ENCODE peak calls at places on chromosomes 13 and 19, in nine cellular contexts. D is choroid plexus epithelial cell; Z is CD8-positive, alpha-beta memory T cell; M is GM12865; T is foreskin fibroblast; S is A673; H is cardiac fibroblast; K is mucosa of descending colon; P is cardiac muscle cell. A is an unnamed sample.

GRCh38 chr13:70874646-70875045 is 766.4 kb upstream of the KLHL1 start:
- DNase-seq in D (no peak), Z (no peak), M (no peak), T (no peak), S (no peak), H (no peak), K (no peak), P (no peak), A (no peak)

GRCh38 chr19:41616785-41617621 is 9.9 kb downstream of the CEACAM4 start:
- DNase-seq in D (peak), Z (no peak), M (no peak), T (peak), S (peak), H (peak), K (no peak), P (peak), A (no peak)

GRCh38 chr19:16198363-16198636 is 589 bp downstream of the AP1M1 start:
- DNase-seq in D (no peak), Z (no peak), M (no peak), T (no peak), S (no peak), H (no peak), K (peak), P (no peak), A (no peak)

GRCh38 chr13:87147076-87147475 is 524.1 kb upstream of the SLITRK5 start:
- DNase-seq in D (peak), Z (no peak), M (no peak), T (no peak), S (no peak), H (no peak), K (no peak), P (no peak), A (no peak)

GRCh38 chr13:111006508-111007031 is 91.7 kb upstream of the ANKRD10 start:
- DNase-seq in D (peak), Z (no peak), M (no peak), T (peak), S (peak), H (peak), K (peak), P (no peak), A (peak)

GRCh38 chr19:49073514-49074378 is 1.2 kb upstream of the KCNA7 start:
- DNase-seq in D (no peak), Z (no peak), M (no peak), T (no peak), S (peak), H (no peak), K (no peak), P (peak), A (no peak)

GRCh38 chr13:31012285-31013024 is 80.0 kb downstream of the TEX26 start:
- DNase-seq in D (peak), Z (no peak), M (peak), T (peak), S (peak), H (peak), K (no peak), P (peak), A (no peak)

GRCh38 chr19:19531951-19532805 is 3.5 kb downstream of the YJEFN3 start:
- DNase-seq in D (peak), Z (peak), M (peak), T (peak), S (peak), H (peak), K (peak), P (peak), A (peak)

GRCh38 chr19:50311723-50312635 is 17.2 kb downstream of the KCNC3 start:
- DNase-seq in D (no peak), Z (no peak), M (no peak), T (no peak), S (peak), H (no peak), K (peak), P (peak), A (no peak)

GRCh38 chr19:2540646-2541454 is 64.9 kb downstream of the GADD45B start:
- DNase-seq in D (peak), Z (no peak), M (no peak), T (peak), S (peak), H (peak), K (peak), P (peak), A (no peak)

GRCh38 chr13:113782472-113782871 is 23.4 kb downstream of the TMEM255B start:
- DNase-seq in D (no peak), Z (no peak), M (no peak), T (no peak), S (no peak), H (no peak), K (no peak), P (no peak), A (no peak)

GRCh38 chr13:74040200-74040599 is 94.0 kb downstream of the KLF12 start:
- DNase-seq in D (peak), Z (peak), M (peak), T (peak), S (peak), H (peak), K (no peak), P (peak), A (no peak)

GRCh38 chr13:102587916-102588315 is 8.9 kb upstream of the TPP2 start:
- DNase-seq in D (no peak), Z (no peak), M (no peak), T (no peak), S (no peak), H (no peak), K (no peak), P (no peak), A (no peak)

GRCh38 chr13:24923305-24923640 is 159.3 kb downstream of the RNF17 start:
- DNase-seq in D (peak), Z (no peak), M (peak), T (peak), S (no peak), H (peak), K (no peak), P (no peak), A (no peak)

GRCh38 chr19:6509118-6509971 is 7.2 kb upstream of the TUBB4A start:
- DNase-seq in D (no peak), Z (no peak), M (no peak), T (no peak), S (no peak), H (no peak), K (no peak), P (no peak), A (peak)

GRCh38 chr19:14337510-14337909 is 43.7 kb upstream of the ADGRE5 start:
- DNase-seq in D (peak), Z (peak), M (peak), T (peak), S (peak), H (no peak), K (peak), P (no peak), A (no peak)

DNA sequence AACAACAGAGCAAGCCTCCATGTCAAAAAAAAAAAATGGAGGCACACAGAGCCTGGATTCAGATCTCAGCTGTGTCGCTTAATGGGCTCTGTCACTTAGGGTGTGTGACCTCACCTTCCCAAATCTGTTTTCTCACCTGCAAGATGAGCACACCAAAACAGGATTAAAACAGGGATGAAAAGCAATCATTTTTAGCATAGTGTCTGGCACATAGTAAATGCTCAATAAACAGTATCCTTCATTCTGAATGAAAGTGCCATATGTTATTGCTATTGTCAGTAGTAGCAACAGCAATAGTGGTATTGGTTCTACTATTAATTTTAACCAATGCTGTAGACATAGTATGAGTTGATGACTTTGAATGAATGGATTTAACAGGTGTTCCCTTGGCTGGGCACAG is 23.3 kb downstream of the SAMD4B start:
- DNase-seq in D (no peak), Z (no peak), M (no peak), T (no peak), S (no peak), H (no peak), K (no peak), P (no peak), A (no peak)
- H3K4me3 ChIP-seq in D (no peak), Z (no peak), M (no peak), T (no peak), S (no peak), H (no peak), K (no peak), P (no peak), A (no peak)

GRCh38 chr13:21016487-21016886 is 44.9 kb downstream of the LATS2 start:
- DNase-seq in D (peak), Z (no peak), M (no peak), T (no peak), S (no peak), H (no peak), K (no peak), P (no peak), A (no peak)
- H3K4me3 ChIP-seq in D (no peak), Z (no peak), M (no peak), T (no peak), S (peak), H (no peak), K (no peak), P (no peak), A (no peak)

GRCh38 chr13:46103037-46103436 is 1.8 kb downstream of the CPB2 start:
- DNase-seq in D (no peak), Z (no peak), M (no peak), T (no peak), S (no peak), H (no peak), K (no peak), P (no peak), A (no peak)

GRCh38 chr13:46106839-46107371 is 2.1 kb upstream of the CPB2 start:
- DNase-seq in D (no peak), Z (no peak), M (no peak), T (no peak), S (peak), H (no peak), K (no peak), P (no peak), A (no peak)

GRCh38 chr13:46101488-46102289 is 3.1 kb downstream of the CPB2 start:
- DNase-seq in D (no peak), Z (no peak), M (peak), T (no peak), S (peak), H (no peak), K (no peak), P (no peak), A (no peak)

GRCh38 chr13:46101002-46101401 is 3.8 kb downstream of the CPB2 start:
- DNase-seq in D (no peak), Z (no peak), M (no peak), T (no peak), S (no peak), H (no peak), K (no peak), P (no peak), A (no peak)

DNA sequence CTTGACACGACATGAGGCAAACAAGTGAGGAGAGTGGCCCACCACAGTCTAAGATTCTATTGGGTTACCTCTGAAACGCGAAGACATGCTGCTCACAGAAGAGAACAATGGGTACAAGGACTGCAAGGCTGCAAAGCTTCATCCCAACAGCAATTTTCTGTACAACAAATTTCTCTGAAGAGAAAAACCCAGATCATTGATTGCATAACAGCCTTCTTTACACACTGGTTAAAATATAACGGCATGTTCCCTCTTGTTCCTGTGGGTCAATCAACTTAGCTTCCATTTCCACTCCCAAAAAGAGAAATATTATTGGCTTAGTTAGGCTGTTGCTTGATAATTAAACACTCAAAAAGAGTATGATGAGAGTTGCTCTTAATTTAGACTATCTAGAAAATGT is at the start of gene CPB2:
- DNase-seq in D (no peak), Z (no peak), M (no peak), T (no peak), S (no peak), H (no peak), K (no peak), P (no peak), A (no peak)
- H3K4me3 ChIP-seq in D (no peak), Z (no peak), M (no peak), T (no peak), S (no peak), H (no peak), K (no peak), P (no peak), A (no peak)

DNA sequence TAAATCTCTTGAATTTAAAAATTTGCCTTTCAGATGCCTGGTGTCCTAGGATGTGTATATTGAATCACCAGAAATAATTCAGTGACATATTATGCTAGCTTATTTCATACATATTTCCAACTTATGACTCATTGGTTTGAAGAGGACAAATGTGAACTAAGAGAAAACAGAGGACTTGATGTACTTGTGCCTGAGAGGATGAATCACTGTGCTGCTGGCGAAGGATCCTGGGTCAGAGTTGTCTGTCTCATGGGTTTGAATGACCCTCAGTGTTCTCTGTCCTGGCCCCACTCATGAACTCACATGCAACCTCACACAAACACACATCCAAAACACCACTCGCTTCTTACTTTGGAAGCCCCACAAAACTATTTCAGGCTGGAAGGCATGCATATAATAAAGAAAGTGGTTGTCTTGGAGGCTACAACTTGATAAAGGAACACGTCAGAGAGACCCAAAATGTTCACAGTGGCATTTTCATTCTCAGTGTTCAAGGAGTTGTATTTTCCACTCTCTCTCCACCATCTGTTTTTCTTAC is 129.0 kb upstream of the SPRY2 start:
- DNase-seq in D (peak), Z (no peak), M (no peak), T (peak), S (peak), H (peak), K (peak), P (no peak), A (no peak)
- H3K4me3 ChIP-seq in D (no peak), Z (no peak), M (no peak), T (no peak), S (no peak), H (no peak), K (no peak), P (no peak), A (no peak)

DNA sequence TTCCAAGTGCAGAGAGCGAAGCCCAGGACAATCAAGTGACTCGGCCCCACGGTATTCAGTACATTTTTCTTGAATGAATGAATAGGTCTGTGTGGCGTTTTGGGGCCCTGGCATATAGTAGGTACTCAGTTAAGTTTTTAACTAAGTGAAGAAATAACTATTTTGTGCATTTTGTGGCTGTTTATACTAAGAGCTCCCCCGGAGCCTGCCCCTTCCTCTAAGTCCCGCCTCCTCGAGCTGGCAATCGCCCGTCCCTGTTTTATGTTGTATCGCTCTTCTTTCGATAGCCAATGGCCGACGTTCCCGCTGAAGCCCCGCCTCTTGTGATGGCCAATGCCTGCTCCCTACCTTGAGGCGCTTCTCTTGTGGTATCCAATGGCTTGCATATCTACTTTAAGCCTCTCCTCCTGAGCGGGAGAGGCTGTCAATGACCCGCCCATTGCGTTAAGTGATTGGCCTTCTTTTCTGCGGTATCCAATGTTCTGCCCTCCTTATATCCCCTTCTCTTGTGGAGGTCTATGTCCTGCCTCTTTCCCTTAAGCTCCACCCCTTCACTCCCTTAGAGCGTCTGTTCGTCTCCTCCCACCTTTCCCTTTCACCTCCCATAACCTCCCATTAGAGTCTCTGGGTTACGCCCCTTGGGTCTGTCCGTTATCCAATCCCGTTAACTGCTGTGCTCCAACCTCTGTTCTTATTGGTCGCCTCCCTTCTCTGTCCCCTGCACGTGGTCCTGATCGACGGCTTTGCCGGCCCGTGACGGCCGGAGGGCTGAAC is 510 bp upstream of the HDGFL2 start:
- DNase-seq in D (peak), Z (peak), M (peak), T (peak), S (peak), H (peak), K (peak), P (peak), A (peak)
- H3K4me3 ChIP-seq in D (peak), Z (peak), M (peak), T (peak), S (peak), H (peak), K (peak), P (peak), A (peak)

GRCh38 chr19:51394045-51394836 is 3.9 kb upstream of the C19orf84 start:
- DNase-seq in D (peak), Z (peak), M (peak), T (peak), S (peak), H (peak), K (peak), P (peak), A (peak)

GRCh38 chr19:51386882-51387520 is 773 bp downstream of the LIM2 start:
- DNase-seq in D (no peak), Z (no peak), M (no peak), T (no peak), S (no peak), H (no peak), K (no peak), P (no peak), A (peak)

GRCh38 chr19:51389143-51389542 is 1.2 kb downstream of the C19orf84 start:
- DNase-seq in D (no peak), Z (no peak), M (no peak), T (no peak), S (no peak), H (no peak), K (no peak), P (no peak), A (no peak)

GRCh38 chr19:51387924-51388389 is at the start of gene LIM2:
- DNase-seq in D (no peak), Z (no peak), M (no peak), T (no peak), S (no peak), H (no peak), K (no peak), P (no peak), A (no peak)

DNA sequence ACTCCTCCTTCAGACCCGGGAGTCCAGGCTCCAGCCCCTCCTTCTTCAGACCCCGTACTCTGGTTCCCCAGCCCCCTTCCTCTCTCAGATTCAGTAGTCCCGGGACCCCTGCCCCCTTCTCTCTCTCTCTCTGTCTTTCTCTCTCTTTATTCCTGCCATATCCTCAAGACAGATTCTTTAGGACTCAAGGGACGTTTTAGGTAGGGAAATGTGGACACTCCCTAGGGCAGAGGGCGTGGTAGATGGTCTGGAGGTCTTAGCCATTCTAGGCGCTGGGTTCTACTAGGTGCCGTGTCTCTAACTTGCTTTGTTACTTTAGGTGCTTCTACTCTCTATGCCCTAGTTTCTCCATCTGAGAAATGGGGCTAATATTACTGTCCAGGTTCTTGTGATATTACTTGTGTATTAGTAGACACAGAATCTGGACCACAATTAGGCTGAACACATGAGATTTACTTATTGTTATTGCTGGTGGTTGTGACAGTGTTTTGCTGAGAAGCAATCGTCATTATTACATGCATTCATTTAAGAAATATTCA is 751 bp upstream of the C19orf84 start:
- DNase-seq in D (no peak), Z (no peak), M (no peak), T (no peak), S (no peak), H (no peak), K (no peak), P (no peak), A (no peak)
- H3K4me3 ChIP-seq in D (peak), Z (no peak), M (no peak), T (no peak), S (no peak), H (no peak), K (no peak), P (no peak), A (no peak)

GRCh38 chr13:51233117-51233826 is 11.1 kb downstream of the FAM124A start:
- DNase-seq in D (no peak), Z (no peak), M (no peak), T (no peak), S (no peak), H (no peak), K (no peak), P (no peak), A (no peak)

GRCh38 chr13:51229141-51229540 is 6.9 kb downstream of the FAM124A start:
- DNase-seq in D (no peak), Z (no peak), M (no peak), T (no peak), S (no peak), H (no peak), K (no peak), P (no peak), A (no peak)

GRCh38 chr13:51231456-51231855 is 9.3 kb downstream of the FAM124A start:
- DNase-seq in D (no peak), Z (no peak), M (no peak), T (no peak), S (no peak), H (no peak), K (no peak), P (no peak), A (no peak)

GRCh38 chr13:51229731-51230130 is 7.5 kb downstream of the FAM124A start:
- DNase-seq in D (no peak), Z (no peak), M (no peak), T (no peak), S (no peak), H (no peak), K (no peak), P (no peak), A (no peak)

GRCh38 chr13:51230473-51231105 is 8.4 kb downstream of the FAM124A start:
- DNase-seq in D (peak), Z (no peak), M (no peak), T (peak), S (peak), H (peak), K (no peak), P (peak), A (no peak)
- H3K4me3 ChIP-seq in D (peak), Z (no peak), M (no peak), T (no peak), S (peak), H (no peak), K (no peak), P (no peak), A (peak)

GRCh38 chr19:52570005-52570861 is at the start of gene ZNF701:
- DNase-seq in D (peak), Z (peak), M (peak), T (peak), S (peak), H (peak), K (peak), P (peak), A (peak)
- H3K4me3 ChIP-seq in D (peak), Z (peak), M (peak), T (peak), S (peak), H (peak), K (peak), P (peak), A (peak)

GRCh38 chr13:106568225-106569003 is 477 bp upstream of the ARGLU1 start:
- DNase-seq in D (no peak), Z (no peak), M (peak), T (no peak), S (no peak), H (peak), K (no peak), P (no peak), A (no peak)

GRCh38 chr13:106566682-106567420 is 1.1 kb downstream of the ARGLU1 start:
- DNase-seq in D (peak), Z (peak), M (peak), T (peak), S (peak), H (peak), K (peak), P (peak), A (peak)

GRCh38 chr13:106570354-106570822 is 2.5 kb upstream of the ARGLU1 start:
- DNase-seq in D (peak), Z (peak), M (no peak), T (peak), S (peak), H (peak), K (peak), P (no peak), A (peak)

GRCh38 chr13:106567421-106568224 is at the start of gene ARGLU1:
- DNase-seq in D (peak), Z (peak), M (peak), T (peak), S (peak), H (no peak), K (peak), P (peak), A (peak)

GRCh38 chr13:106569233-106570095 is 1.5 kb upstream of the ARGLU1 start:
- DNase-seq in D (no peak), Z (no peak), M (no peak), T (no peak), S (no peak), H (no peak), K (no peak), P (no peak), A (no peak)
- H3K4me3 ChIP-seq in D (no peak), Z (no peak), M (no peak), T (no peak), S (no peak), H (no peak), K (no peak), P (no peak), A (no peak)

A was measured in dorsolateral prefrontal cortex.